ENCODE peak calls at places on chromosomes 6 and 20, in six cellular contexts. U is AG10803, Z is OCI-M1, C is fibroblast of the conjunctiva, E is AG09319, D is germinal center. L is an unnamed sample.

GRCh38 chr6:126444874-126445273 is 105.0 kb downstream of the CENPW start:
- DNase-seq in U (peak; percentile 24), Z (no peak), C (no peak), E (no peak), D (no peak), L (no peak)

GRCh38 chr6:22906091-22906549 is 336.8 kb downstream of the HDGFL1 start:
- DNase-seq in U (peak; percentile 54), Z (peak; percentile 21), C (peak; percentile 4), E (no peak), D (no peak), L (no peak)

GRCh38 chr20:63501818-63502670 is 3.2 kb upstream of the EEF1A2 start:
- DNase-seq in U (no peak), Z (no peak), C (no peak), E (no peak), D (peak; percentile 65), L (no peak)

GRCh38 chr6:167428664-167429063 is 103.8 kb downstream of the TTLL2 start:
- DNase-seq in U (no peak), Z (no peak), C (no peak), E (no peak), D (no peak), L (no peak)

GRCh38 chr6:56851541-56852248 is 103.2 kb upstream of the BEND6 start:
- DNase-seq in U (peak; percentile 87), Z (peak; percentile 85), C (peak; percentile 86), E (peak; percentile 73), D (peak; percentile 14), L (peak; percentile 45)

GRCh38 chr20:57717797-57718196 is 8.0 kb upstream of the PMEPA1 start:
- DNase-seq in U (peak; percentile 77), Z (no peak), C (no peak), E (no peak), D (no peak), L (no peak)

GRCh38 chr20:35447082-35447789 is 8.2 kb upstream of the CEP250 start:
- DNase-seq in U (peak; percentile 72), Z (peak; percentile 95), C (peak; percentile 59), E (no peak), D (peak; percentile 82), L (peak; percentile 80)

GRCh38 chr20:33663161-33664084 is 1.3 kb downstream of the C20orf144 start:
- DNase-seq in U (peak; percentile 71), Z (peak; percentile 87), C (no peak), E (no peak), D (peak; percentile 88), L (peak; percentile 88)

GRCh38 chr20:59571591-59572314 is 32.6 kb upstream of the PHACTR3 start:
- DNase-seq in U (peak; percentile 57), Z (peak; percentile 42), C (peak; percentile 23), E (peak; percentile 14), D (peak; percentile 76), L (peak; percentile 37)

GRCh38 chr20:59010995-59011873 is 4.2 kb upstream of the CTSZ start:
- DNase-seq in U (peak; percentile 96), Z (peak; percentile 92), C (peak; percentile 39), E (peak; percentile 73), D (no peak), L (no peak)

GRCh38 chr6:151060096-151060741 is 179.5 kb upstream of the AKAP12 start:
- DNase-seq in U (peak; percentile 88), Z (no peak), C (peak; percentile 54), E (peak; percentile 29), D (no peak), L (no peak)

GRCh38 chr6:33812669-33813068 is 8.9 kb upstream of the MLN start:
- DNase-seq in U (peak; percentile 31), Z (peak; percentile 75), C (no peak), E (no peak), D (peak; percentile 35), L (peak; percentile 45)

GRCh38 chr6:152484806-152485205 is 152.4 kb downstream of the SYNE1 start:
- DNase-seq in U (no peak), Z (no peak), C (no peak), E (no peak), D (no peak), L (no peak)

GRCh38 chr6:73302339-73302738 is 39.3 kb upstream of the KHDC1 start:
- DNase-seq in U (no peak), Z (no peak), C (no peak), E (no peak), D (no peak), L (no peak)

GRCh38 chr20:23227976-23228375 is 122.6 kb upstream of the NXT1 start:
- DNase-seq in U (no peak), Z (no peak), C (no peak), E (no peak), D (no peak), L (no peak)

GRCh38 chr6:56297022-56297995 is 49.9 kb upstream of the COL21A1 start:
- DNase-seq in U (no peak), Z (no peak), C (no peak), E (no peak), D (no peak), L (no peak)

GRCh38 chr20:58064411-58065010 is 163.9 kb downstream of the ANKRD60 start:
- DNase-seq in U (no peak), Z (no peak), C (no peak), E (no peak), D (no peak), L (no peak)

GRCh38 chr20:9179193-9179802 is 110.4 kb downstream of the PLCB4 start:
- DNase-seq in U (peak; percentile 46), Z (no peak), C (no peak), E (no peak), D (no peak), L (no peak)

GRCh38 chr20:36606171-36607116 is 865 bp downstream of the RAB5IF start:
- DNase-seq in U (peak; percentile 53), Z (peak; percentile 67), C (no peak), E (no peak), D (no peak), L (no peak)

GRCh38 chr6:23784313-23784919 is 341.6 kb upstream of the NRSN1 start:
- DNase-seq in U (no peak), Z (no peak), C (peak; percentile 43), E (peak; percentile 42), D (no peak), L (no peak)

GRCh38 chr6:131946992-131947955 is 3.9 kb downstream of the CCN2 start:
- DNase-seq in U (peak; percentile 85), Z (no peak), C (no peak), E (no peak), D (no peak), L (no peak)

GRCh38 chr6:81075974-81076373 is 676.5 kb downstream of the TENT5A start:
- DNase-seq in U (no peak), Z (peak; percentile 52), C (no peak), E (no peak), D (no peak), L (no peak)

GRCh38 chr6:135686784-135687301 is 164.7 kb upstream of the PDE7B start:
- DNase-seq in U (peak; percentile 63), Z (peak; percentile 12), C (peak; percentile 51), E (no peak), D (no peak), L (no peak)

GRCh38 chr20:63495771-63496403 is 3.0 kb downstream of the EEF1A2 start:
- DNase-seq in U (peak; percentile 25), Z (peak; percentile 68), C (no peak), E (no peak), D (peak; percentile 81), L (peak; percentile 67)

GRCh38 chr6:52482903-52483670 is 62.9 kb downstream of the EFHC1 start:
- DNase-seq in U (no peak), Z (peak; percentile 75), C (no peak), E (no peak), D (no peak), L (no peak)